ENCODE peak calls at places on chromosomes 13 and 19, in nine cellular contexts. Z is small intestine, M is heart right ventricle, O is NCI-H1105, P is dorsolateral prefrontal cortex, U is foreskin fibroblast, X is HFF-Myc, Y is bronchial epithelial cell, T is NCI-H1930. L is an unnamed sample.
A peak's percentile ranks its signal among the peaks of the same experiment; 100 is the strongest.

GRCh38 chr13:48333976-48334375 is 30.4 kb downstream of the RB1 start:
- DNase-seq in Z (no peak), M (no peak), O (no peak), P (no peak), U (peak; percentile 58), X (no peak), Y (peak; percentile 95), T (no peak), L (no peak)

GRCh38 chr19:41910992-41911888 is 17.0 kb downstream of the ERFL start:
- DNase-seq in Z (no peak), M (no peak), O (no peak), P (no peak), U (no peak), X (no peak), Y (no peak), T (no peak), L (no peak)

GRCh38 chr19:10009269-10009665 is 1.0 kb downstream of the COL5A3 start:
- DNase-seq in Z (no peak), M (peak; percentile 84), O (no peak), P (no peak), U (peak; percentile 74), X (peak; percentile 61), Y (no peak), T (no peak), L (no peak)

GRCh38 chr19:17076539-17076919 is 952 bp downstream of the MYO9B start:
- DNase-seq in Z (peak; percentile 25), M (no peak), O (no peak), P (no peak), U (no peak), X (no peak), Y (peak; percentile 12), T (no peak), L (no peak)

GRCh38 chr13:110610955-110611595 is 4.3 kb upstream of the NAXD start:
- DNase-seq in Z (peak; percentile 56), M (no peak), O (no peak), P (no peak), U (no peak), X (no peak), Y (no peak), T (no peak), L (no peak)

GRCh38 chr13:26653310-26653709 is 95.8 kb downstream of the WASF3 start:
- DNase-seq in Z (no peak), M (no peak), O (no peak), P (no peak), U (peak; percentile 55), X (no peak), Y (peak; percentile 42), T (no peak), L (no peak)

GRCh38 chr19:13060233-13060963 is 42.3 kb downstream of the LYL1 start:
- DNase-seq in Z (no peak), M (no peak), O (no peak), P (peak; percentile 73), U (no peak), X (no peak), Y (no peak), T (no peak), L (no peak)

GRCh38 chr13:112350300-112350699 is 25.9 kb upstream of the SPACA7 start:
- DNase-seq in Z (no peak), M (no peak), O (no peak), P (no peak), U (no peak), X (no peak), Y (no peak), T (no peak), L (no peak)

GRCh38 chr19:35228177-35228930 is at the start of gene FAM187B:
- DNase-seq in Z (no peak), M (no peak), O (no peak), P (no peak), U (no peak), X (no peak), Y (no peak), T (no peak), L (no peak)

GRCh38 chr19:4376991-4377781 is 23.2 kb downstream of the SH3GL1 start:
- DNase-seq in Z (peak; percentile 72), M (no peak), O (no peak), P (no peak), U (no peak), X (no peak), Y (peak; percentile 28), T (no peak), L (no peak)

GRCh38 chr13:21071015-21071414 is 9.6 kb upstream of the LATS2 start:
- DNase-seq in Z (no peak), M (no peak), O (no peak), P (no peak), U (no peak), X (no peak), Y (no peak), T (no peak), L (no peak)

GRCh38 chr13:113916330-113916815 is 52.5 kb upstream of the GAS6 start:
- DNase-seq in Z (no peak), M (no peak), O (no peak), P (no peak), U (peak; percentile 76), X (no peak), Y (peak; percentile 70), T (no peak), L (no peak)

GRCh38 chr19:47848871-47849473 is 10.1 kb upstream of the TPRX2 start:
- DNase-seq in Z (no peak), M (no peak), O (no peak), P (no peak), U (no peak), X (no peak), Y (no peak), T (peak; percentile 71), L (peak; percentile 57)

GRCh38 chr19:48500830-48501445 is 10.7 kb downstream of the LMTK3 start:
- DNase-seq in Z (no peak), M (no peak), O (no peak), P (no peak), U (no peak), X (no peak), Y (no peak), T (no peak), L (no peak)

GRCh38 chr19:51146751-51147150 is 4.7 kb downstream of the SIGLEC7 start:
- DNase-seq in Z (no peak), M (no peak), O (no peak), P (no peak), U (no peak), X (no peak), Y (no peak), T (no peak), L (no peak)